ENCODE peak calls at places on chromosomes 1 and 21, in seven cellular contexts. Y is HepG2, S is K562, W is SK-N-SH, P is GM12878, L is GM12892, H is H1. T is an unnamed sample.

GRCh38 chr1:27475707-27476106 is 14.3 kb downstream of the WASF2 start:
- DNase-seq in W (no peak), L (no peak), H (no peak), Y (no peak), P (no peak), S (no peak), T (no peak)

GRCh38 chr1:93811646-93812045 is 67.4 kb downstream of the DNTTIP2 start:
- DNase-seq in H (no peak), L (no peak), Y (no peak), P (no peak), W (no peak), S (no peak), T (no peak)

GRCh38 chr1:67561704-67562113 is 123.3 kb upstream of the GADD45A start:
- DNase-seq in S (peak; percentile 80), L (peak; percentile 42), H (peak; percentile 98), W (peak; percentile 84), P (peak; percentile 24), Y (peak; percentile 74), T (peak; percentile 49)

GRCh38 chr1:213070399-213070798 is 19.4 kb downstream of the RPS6KC1 start:
- DNase-seq in H (no peak), S (no peak), L (no peak), Y (peak; percentile 35), W (peak; percentile 7), P (peak; percentile 84), T (no peak)

GRCh38 chr1:202805886-202806511 is 2.2 kb downstream of the KDM5B start:
- DNase-seq in H (no peak), P (no peak), W (no peak), Y (no peak), S (no peak), L (no peak), T (no peak)

GRCh38 chr1:200146100-200146499 is 118.6 kb downstream of the NR5A2 start:
- DNase-seq in W (no peak), H (no peak), Y (no peak), L (no peak), S (no peak), P (no peak), T (no peak)

GRCh38 chr1:85579619-85580018 is 942 bp upstream of the CCN1 start:
- DNase-seq in S (no peak), P (no peak), W (no peak), L (no peak), Y (no peak), H (peak; percentile 60), T (no peak)

GRCh38 chr1:173258484-173259264 is 51.5 kb upstream of the TNFSF4 start:
- DNase-seq in Y (no peak), W (no peak), H (no peak), S (no peak), P (no peak), L (no peak), T (no peak)

GRCh38 chr1:77627965-77628570 is 54.4 kb downstream of the ZZZ3 start:
- DNase-seq in S (no peak), L (no peak), W (no peak), P (no peak), Y (no peak), H (no peak), T (no peak)

GRCh38 chr1:89896105-89896942 is 75.5 kb downstream of the LRRC8D start:
- DNase-seq in H (no peak), L (no peak), Y (no peak), P (no peak), W (no peak), S (peak; percentile 89), T (no peak)

GRCh38 chr1:202010042-202011015 is at the start of gene ELF3:
- DNase-seq in L (peak; percentile 58), Y (peak; percentile 99), S (no peak), W (no peak), H (peak; percentile 89), P (peak; percentile 60), T (no peak)

GRCh38 chr1:180136311-180136967 is 18.2 kb upstream of the QSOX1 start:
- DNase-seq in L (no peak), S (no peak), Y (no peak), H (no peak), W (no peak), P (no peak), T (no peak)

GRCh38 chr1:181485276-181486097 is 2.2 kb downstream of the CACNA1E start:
- DNase-seq in P (peak; percentile 53), H (peak; percentile 83), L (no peak), Y (no peak), S (peak; percentile 27), W (peak; percentile 37), T (no peak)

GRCh38 chr1:11174271-11174942 is 14.7 kb upstream of the ANGPTL7 start:
- DNase-seq in S (no peak), H (no peak), P (no peak), W (no peak), Y (no peak), L (no peak), T (no peak)

GRCh38 chr21:18244721-18245486 is at the start of gene CHODL:
- DNase-seq in L (no peak), W (peak; percentile 11), H (peak; percentile 59), S (no peak), P (no peak), Y (no peak), T (no peak)

GRCh38 chr21:38958940-38959685 is 153.4 kb downstream of the ETS2 start:
- DNase-seq in W (no peak), H (no peak), L (no peak), Y (peak; percentile 62), S (peak; percentile 22), P (no peak), T (no peak)

GRCh38 chr21:31180256-31181088 is 142.2 kb upstream of the KRTAP19-8 start:
- DNase-seq in Y (peak; percentile 13), W (peak; percentile 68), L (no peak), S (peak; percentile 25), H (no peak), P (no peak), T (peak; percentile 15)

GRCh38 chr1:165871311-165872067 is 44.1 kb downstream of the UCK2 start:
- DNase-seq in P (peak; percentile 86), H (peak; percentile 64), W (no peak), Y (peak; percentile 92), S (peak; percentile 66), L (no peak), T (no peak)

DNA sequence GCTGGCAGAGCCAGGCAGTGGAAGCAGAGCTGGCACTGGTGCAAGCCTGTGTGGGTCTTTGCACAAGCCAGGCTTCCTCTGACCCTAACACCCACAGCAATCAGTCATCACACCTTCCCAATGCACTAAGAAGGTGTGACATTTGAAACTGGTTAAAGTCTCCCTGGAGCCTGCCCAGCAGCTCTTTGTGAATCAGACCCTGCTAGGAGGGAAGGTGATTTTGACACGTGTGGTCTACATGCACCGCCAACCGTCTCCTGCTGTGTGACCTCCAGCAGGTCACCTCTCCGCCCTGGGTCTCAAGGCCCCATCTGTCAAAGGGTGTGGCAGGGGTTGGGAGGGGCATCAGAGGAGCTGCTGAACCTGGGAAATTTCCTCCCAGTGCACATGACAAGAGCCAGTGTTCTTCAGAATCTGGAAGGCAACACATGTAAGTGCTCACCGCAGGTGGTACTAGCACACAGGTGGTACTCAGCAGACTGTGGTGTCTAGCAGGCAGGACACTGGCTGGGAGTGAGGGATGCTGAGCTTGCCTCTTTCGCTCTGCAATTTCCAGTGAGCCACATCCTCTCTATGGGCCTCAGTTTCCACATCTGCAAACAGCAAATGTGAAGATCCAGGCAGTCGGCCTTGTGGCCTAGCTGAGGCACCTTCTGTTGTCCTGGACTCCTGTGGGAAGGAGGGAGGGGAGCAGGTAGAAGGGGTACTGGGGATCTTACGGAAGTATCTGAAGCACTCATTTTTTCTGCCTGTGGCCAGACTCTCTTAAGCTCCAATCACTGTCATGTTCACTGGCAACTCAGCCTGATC is 123.2 kb downstream of the DMRTB1 start:
- DNase-seq in P (no peak), L (no peak), Y (no peak), H (no peak), W (no peak), S (peak; percentile 53), T (no peak)
- TF ChIP-seq TAF1 in P (no peak), L (no peak), Y (no peak), H (no peak), W (no peak), S (no peak), T (no peak)

DNA sequence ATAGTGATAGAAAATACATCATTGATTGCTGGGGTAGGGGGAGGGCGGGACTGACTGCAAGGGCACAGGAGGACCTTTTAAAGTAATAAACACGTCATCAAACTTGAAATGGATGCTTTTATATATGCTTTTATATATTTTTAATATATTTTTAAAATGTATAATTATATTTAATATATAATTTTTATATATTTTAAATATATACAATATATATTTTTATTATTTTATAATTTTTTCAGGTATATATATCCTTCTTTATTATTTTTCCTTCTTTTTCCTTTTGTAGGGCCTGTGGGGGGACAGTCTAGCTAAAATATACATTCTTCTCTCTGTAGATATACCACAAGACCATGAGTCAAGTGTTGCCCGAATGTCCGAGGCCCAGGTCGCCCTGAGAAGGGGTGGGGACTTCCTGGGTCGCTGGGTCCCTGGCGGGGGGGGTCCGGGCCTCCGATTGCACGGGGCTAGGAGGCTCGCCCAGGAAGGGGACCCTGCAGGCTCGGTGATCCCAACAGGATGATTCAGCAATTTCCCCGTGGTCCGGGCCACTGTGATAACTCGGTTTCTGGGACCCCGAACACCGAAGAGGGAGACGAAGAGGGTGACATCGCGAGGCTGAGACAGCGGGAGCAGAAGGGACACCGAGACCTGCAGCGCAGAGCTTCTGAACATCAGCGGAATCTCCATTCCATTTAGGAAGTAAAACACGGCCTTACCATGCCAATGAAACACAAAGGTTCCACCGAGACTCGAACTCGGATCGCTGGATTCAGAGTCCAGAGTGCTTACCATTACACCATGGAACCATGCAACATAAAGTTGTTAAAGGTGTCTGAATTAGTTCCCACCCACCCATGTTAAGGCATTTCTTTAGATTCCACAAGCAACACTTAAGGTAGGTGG is 112.5 kb upstream of the NBPF11 start:
- DNase-seq in Y (no peak), W (no peak), P (no peak), H (peak; percentile 85), L (no peak), S (peak; percentile 74), T (no peak)
- TF ChIP-seq TAF1 in Y (no peak), W (no peak), P (no peak), H (no peak), L (no peak), S (no peak), T (no peak)

DNA sequence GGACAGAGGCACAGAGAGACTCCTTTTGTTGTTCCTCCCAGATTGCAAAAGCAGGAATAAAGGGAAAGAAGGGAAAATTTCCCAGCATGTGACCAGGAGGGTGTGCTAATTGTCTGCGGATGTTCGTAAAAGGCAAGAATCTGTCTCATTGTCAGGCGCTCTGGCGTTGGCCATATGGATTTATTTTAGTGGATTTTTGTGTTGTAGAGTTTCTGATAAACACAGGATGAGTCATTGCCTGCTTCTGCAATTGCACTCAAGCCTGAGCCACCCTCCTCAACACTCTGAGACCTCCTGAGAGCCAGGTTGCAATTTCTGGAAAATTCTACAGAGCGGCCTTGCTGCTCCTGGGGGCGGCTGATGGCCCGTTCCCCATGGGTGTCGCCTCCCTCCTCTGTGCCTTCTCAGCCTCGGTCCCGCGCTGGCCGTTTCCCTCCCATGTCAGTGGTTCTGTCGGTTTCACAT is 227.7 kb downstream of the KAZN start:
- DNase-seq in P (no peak), H (no peak), Y (no peak), W (peak; percentile 27), S (no peak), L (no peak), T (no peak)
- TF ChIP-seq TAF1 in P (no peak), H (no peak), Y (no peak), W (no peak), S (no peak), L (no peak), T (no peak)

DNA sequence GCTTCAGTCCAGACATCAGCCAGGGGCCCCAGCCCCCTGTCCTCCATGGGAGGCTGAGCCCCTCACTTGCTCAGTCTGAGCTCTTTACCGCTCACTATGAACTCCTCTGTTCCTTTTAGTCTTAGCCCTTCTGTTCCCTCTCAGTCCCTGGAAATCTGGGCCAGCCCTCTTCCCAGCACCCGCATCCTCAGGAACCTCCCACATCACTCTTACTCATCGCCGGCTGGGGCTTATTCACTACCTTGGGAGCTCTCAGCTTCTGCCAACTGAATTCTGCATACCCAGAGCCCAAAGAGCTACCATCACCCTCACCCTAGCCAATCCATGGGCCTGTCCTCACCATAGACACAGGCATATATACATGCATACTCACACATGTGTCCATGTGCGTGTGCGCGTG is 11.5 kb downstream of the KNCN start:
- DNase-seq in W (no peak), S (no peak), Y (no peak), P (no peak), L (no peak), H (no peak), T (no peak)
- TF ChIP-seq TAF1 in W (no peak), S (no peak), Y (no peak), P (no peak), L (no peak), H (no peak), T (no peak)